ENCODE peak calls at places on chromosomes 13 and 19, in ten cellular contexts. E is spleen; M is activated T-cell treated with anti-CD3 and anti-CD28 coated beads for 1 hour; R is CD8-positive, alpha-beta memory T cell; V is C1 segment of cervical spinal cord; G is GM12865; P is stimulated activated effector memory CD8-positive, alpha-beta T cell treated with anti-CD3 and anti-CD28 coated beads, Interleukin-12 subunit alpha, Interleukin-12 subunit beta, amount 100 ng/mL, for 72 hours; J is posterior cingulate gyrus; Z is WTC11; U is choroid plexus epithelial cell. C is an unnamed sample.

GRCh38 chr13:22126433-22127021 is 455.7 kb downstream of the FGF9 start:
- DNase-seq in P (no peak), M (no peak), J (no peak), E (no peak), R (no peak), V (no peak), Z (no peak), U (no peak), G (peak), C (no peak)

GRCh38 chr13:29852464-29853054 is 2.1 kb upstream of the UBL3 start:
- DNase-seq in P (no peak), R (no peak), G (no peak), V (no peak), E (no peak), J (no peak), Z (no peak), U (no peak), M (no peak), C (no peak)

GRCh38 chr13:100269837-100270236 is 180.9 kb downstream of the PCCA start:
- DNase-seq in J (peak), R (no peak), E (no peak), Z (no peak), V (peak), P (no peak), M (no peak), U (peak), G (no peak), C (no peak)

GRCh38 chr19:46714523-46715106 is 2.3 kb downstream of the PRKD2 start:
- DNase-seq in V (no peak), U (no peak), M (peak), G (peak), Z (no peak), E (no peak), J (no peak), R (no peak), P (peak), C (no peak)

GRCh38 chr19:34336781-34337271 is 28.2 kb upstream of the GPI start:
- DNase-seq in M (peak), G (peak), J (no peak), V (no peak), R (no peak), P (no peak), U (peak), Z (no peak), E (no peak), C (no peak)

GRCh38 chr13:44801990-44802389 is 187.3 kb downstream of the NUFIP1 start:
- DNase-seq in E (no peak), G (no peak), U (peak), R (no peak), P (no peak), M (no peak), J (no peak), V (no peak), Z (no peak), C (no peak)

GRCh38 chr13:96925869-96926628 is 68.2 kb downstream of the OXGR1 start:
- DNase-seq in R (no peak), P (no peak), G (no peak), V (no peak), Z (no peak), U (no peak), M (no peak), J (no peak), E (no peak), C (no peak)

GRCh38 chr13:92948034-92948433 is 278.6 kb upstream of the GPC6 start:
- DNase-seq in R (no peak), M (no peak), U (no peak), E (no peak), P (no peak), G (no peak), V (no peak), J (no peak), Z (no peak), C (no peak)

GRCh38 chr13:75426421-75426820 is 55.5 kb downstream of the TBC1D4 start:
- DNase-seq in P (no peak), M (no peak), U (no peak), R (no peak), Z (no peak), E (no peak), G (no peak), J (no peak), V (no peak), C (no peak)

GRCh38 chr13:48564046-48564445 is 31.2 kb upstream of the RCBTB2 start:
- DNase-seq in J (no peak), U (peak), P (no peak), M (no peak), E (no peak), G (no peak), Z (no peak), R (no peak), V (no peak), C (no peak)

GRCh38 chr19:38079926-38080380 is 144.1 kb downstream of the DPF1 start:
- DNase-seq in R (no peak), Z (no peak), E (no peak), G (peak), J (no peak), V (no peak), P (no peak), M (no peak), U (peak), C (peak)

GRCh38 chr13:77902319-77902963 is 16.2 kb downstream of the EDNRB start:
- DNase-seq in J (no peak), E (no peak), P (no peak), R (no peak), U (no peak), Z (no peak), G (no peak), V (no peak), M (no peak), C (no peak)

GRCh38 chr13:108859202-108860012 is 230.0 kb downstream of the MYO16 start:
- DNase-seq in M (no peak), G (peak), E (no peak), R (no peak), P (no peak), J (no peak), U (peak), V (no peak), Z (no peak), C (no peak)

GRCh38 chr19:34308381-34309367 is 54.3 kb downstream of the GARRE1 start:
- DNase-seq in J (no peak), R (no peak), Z (no peak), P (no peak), V (no peak), G (peak), U (no peak), E (no peak), M (no peak), C (no peak)

GRCh38 chr13:60398949-60399589 is 2.0 kb downstream of the TDRD3 start:
- DNase-seq in U (peak), E (no peak), V (no peak), J (no peak), R (no peak), M (no peak), P (no peak), G (no peak), Z (no peak), C (no peak)

GRCh38 chr19:47239610-47240296 is 8.8 kb upstream of the BBC3 start:
- DNase-seq in M (peak), J (peak), G (peak), U (peak), P (peak), E (peak), R (peak), Z (peak), V (peak), C (peak)

GRCh38 chr13:45167611-45168554 is 33.0 kb downstream of the KCTD4 start:
- DNase-seq in Z (no peak), R (no peak), U (peak), J (no peak), M (no peak), V (no peak), E (no peak), G (no peak), P (no peak), C (no peak)

GRCh38 chr13:94550030-94550738 is 45.8 kb downstream of the TGDS start:
- DNase-seq in R (no peak), P (no peak), J (no peak), U (peak), M (no peak), E (no peak), V (no peak), Z (no peak), G (no peak), C (peak)

GRCh38 chr19:17325881-17326594 is 8.6 kb downstream of the ANO8 start:
- DNase-seq in R (no peak), Z (no peak), G (no peak), M (no peak), E (no peak), U (no peak), P (no peak), V (peak), J (no peak), C (no peak)

GRCh38 chr13:99959538-99960230 is 11.9 kb downstream of the ZIC5 start:
- DNase-seq in R (no peak), V (no peak), J (peak), G (no peak), M (no peak), Z (peak), P (no peak), E (no peak), U (peak), C (no peak)

GRCh38 chr19:33767898-33768413 is 28.7 kb upstream of the KCTD15 start:
- DNase-seq in U (peak), Z (peak), G (peak), J (no peak), P (no peak), V (no peak), R (no peak), E (no peak), M (no peak), C (no peak)

GRCh38 chr19:37251308-37252229 is 33.6 kb downstream of the ZNF383 start:
- DNase-seq in R (peak), J (peak), G (peak), E (peak), V (peak), Z (no peak), M (no peak), P (no peak), U (peak), C (peak)

GRCh38 chr19:9801976-9802375 is 16.9 kb downstream of the FBXL12 start:
- DNase-seq in R (no peak), J (no peak), M (no peak), P (no peak), V (no peak), G (no peak), E (no peak), Z (peak), U (no peak), C (no peak)

GRCh38 chr13:21668665-21669599 is 1.9 kb upstream of the FGF9 start:
- DNase-seq in M (peak), E (peak), R (peak), U (peak), Z (peak), G (peak), V (no peak), P (no peak), J (peak), C (no peak)

GRCh38 chr13:24663089-24663395 is 17.2 kb upstream of the ATP12A start:
- DNase-seq in G (no peak), E (no peak), M (no peak), P (no peak), J (no peak), V (no peak), R (no peak), Z (no peak), U (no peak), C (no peak)

GRCh38 chr13:60335531-60335930 is 61.5 kb upstream of the TDRD3 start:
- DNase-seq in P (no peak), U (peak), E (no peak), J (no peak), V (no peak), M (no peak), R (no peak), Z (no peak), G (no peak), C (no peak)

GRCh38 chr13:96532804-96533203 is 442.9 kb downstream of the HS6ST3 start:
- DNase-seq in U (no peak), R (no peak), J (no peak), V (no peak), P (no peak), E (no peak), Z (no peak), G (no peak), M (no peak), C (no peak)

GRCh38 chr19:40611096-40611495 is 9.9 kb downstream of the LTBP4 start:
- DNase-seq in R (peak), V (no peak), Z (no peak), G (no peak), P (no peak), J (no peak), E (peak), U (no peak), M (no peak), C (no peak)

GRCh38 chr19:2546128-2547032 is 70.5 kb downstream of the GADD45B start:
- DNase-seq in E (peak), G (no peak), M (no peak), J (peak), U (no peak), P (no peak), Z (peak), R (peak), V (peak), C (no peak)

C was measured in NCI-H1930.